ENCODE peak calls at places on chromosomes 7 and 10, in eight cellular contexts. Q is spleen, W is mesothelial cell of epicardium, T is suprapubic skin, F is dorsolateral prefrontal cortex, U is GM10248, N is RWPE1, V is K562. C is an unnamed sample.

GRCh38 chr10:5710854-5711253 is 26.2 kb downstream of the TASOR2 start:
- DNase-seq in Q (no peak), W (no peak), T (no peak), F (no peak), U (no peak), N (no peak), V (no peak), C (no peak)

GRCh38 chr7:47495269-47495875 is 86.5 kb downstream of the TNS3 start:
- DNase-seq in Q (no peak), W (no peak), T (no peak), F (no peak), U (no peak), N (no peak), V (no peak), C (no peak)

GRCh38 chr7:38178695-38179344 is 775 bp downstream of the STARD3NL start:
- DNase-seq in Q (no peak), W (no peak), T (no peak), F (no peak), U (peak), N (no peak), V (no peak), C (peak)

GRCh38 chr10:11687779-11688447 is 54.3 kb upstream of the ECHDC3 start:
- DNase-seq in Q (no peak), W (no peak), T (no peak), F (no peak), U (no peak), N (peak), V (no peak), C (no peak)

GRCh38 chr7:107946881-107947280 is 55.9 kb downstream of the DLD start:
- DNase-seq in Q (no peak), W (no peak), T (no peak), F (no peak), U (no peak), N (no peak), V (no peak), C (no peak)

GRCh38 chr7:24502135-24502488 is 71.1 kb upstream of the PALS2 start:
- DNase-seq in Q (no peak), W (no peak), T (no peak), F (no peak), U (no peak), N (no peak), V (no peak), C (no peak)

GRCh38 chr7:30348083-30348560 is 63.7 kb downstream of the ZNRF2 start:
- DNase-seq in Q (no peak), W (no peak), T (no peak), F (no peak), U (peak), N (peak), V (peak), C (peak)

GRCh38 chr10:68047088-68047487 is 28.0 kb downstream of the HERC4 start:
- DNase-seq in Q (no peak), W (no peak), T (no peak), F (no peak), U (no peak), N (no peak), V (no peak), C (no peak)

GRCh38 chr10:132045324-132045723 is 20.4 kb upstream of the JAKMIP3 start:
- DNase-seq in Q (no peak), W (no peak), T (no peak), F (no peak), U (no peak), N (no peak), V (no peak), C (no peak)

GRCh38 chr10:72353963-72354355 is 760 bp downstream of the DNAJB12 start:
- DNase-seq in Q (peak), W (no peak), T (no peak), F (peak), U (no peak), N (no peak), V (peak), C (no peak)

GRCh38 chr7:45033261-45033930 is 33.4 kb downstream of the CCM2 start:
- DNase-seq in Q (no peak), W (no peak), T (no peak), F (no peak), U (no peak), N (peak), V (no peak), C (no peak)

GRCh38 chr10:74738985-74739567 is 87.3 kb upstream of the KAT6B start:
- DNase-seq in Q (no peak), W (no peak), T (no peak), F (no peak), U (peak), N (no peak), V (peak), C (peak)

GRCh38 chr10:17335065-17335464 is 107.0 kb downstream of the VIM start:
- DNase-seq in Q (no peak), W (no peak), T (no peak), F (no peak), U (no peak), N (peak), V (no peak), C (no peak)

GRCh38 chr7:22589641-22590141 is 89.7 kb upstream of the STEAP1B start:
- DNase-seq in Q (no peak), W (no peak), T (no peak), F (no peak), U (no peak), N (no peak), V (no peak), C (no peak)

GRCh38 chr10:77291596-77292505 is 345.8 kb downstream of the KCNMA1 start:
- DNase-seq in Q (no peak), W (no peak), T (no peak), F (no peak), U (no peak), N (no peak), V (no peak), C (no peak)

GRCh38 chr10:47081264-47081663 is 170.0 kb downstream of the PTPN20 start:
- DNase-seq in Q (no peak), W (no peak), T (peak), F (no peak), U (no peak), N (no peak), V (no peak), C (no peak)

GRCh38 chr10:104688251-104688650 is 47.2 kb downstream of the SORCS3 start:
- DNase-seq in Q (no peak), W (no peak), T (no peak), F (peak), U (no peak), N (no peak), V (no peak), C (no peak)

GRCh38 chr10:113689574-113689973 is 9.9 kb downstream of the CASP7 start:
- DNase-seq in Q (no peak), W (no peak), T (no peak), F (no peak), U (no peak), N (no peak), V (no peak), C (no peak)

GRCh38 chr7:158247758-158248487 is 339.7 kb downstream of the PTPRN2 start:
- DNase-seq in Q (peak), W (no peak), T (no peak), F (no peak), U (no peak), N (no peak), V (no peak), C (no peak)

GRCh38 chr7:128268233-128268632 is 27.2 kb downstream of the LEP start:
- DNase-seq in Q (no peak), W (no peak), T (no peak), F (no peak), U (no peak), N (no peak), V (no peak), C (no peak)

GRCh38 chr7:128271471-128272454 is 30.7 kb downstream of the LEP start:
- DNase-seq in Q (no peak), W (no peak), T (no peak), F (no peak), U (no peak), N (no peak), V (no peak), C (no peak)

GRCh38 chr7:128274246-128274889 is 33.3 kb downstream of the LEP start:
- DNase-seq in Q (no peak), W (no peak), T (no peak), F (no peak), U (no peak), N (no peak), V (no peak), C (no peak)

GRCh38 chr7:128266891-128267839 is 26.1 kb downstream of the LEP start:
- DNase-seq in Q (no peak), W (peak), T (no peak), F (peak), U (no peak), N (peak), V (peak), C (no peak)

DNA sequence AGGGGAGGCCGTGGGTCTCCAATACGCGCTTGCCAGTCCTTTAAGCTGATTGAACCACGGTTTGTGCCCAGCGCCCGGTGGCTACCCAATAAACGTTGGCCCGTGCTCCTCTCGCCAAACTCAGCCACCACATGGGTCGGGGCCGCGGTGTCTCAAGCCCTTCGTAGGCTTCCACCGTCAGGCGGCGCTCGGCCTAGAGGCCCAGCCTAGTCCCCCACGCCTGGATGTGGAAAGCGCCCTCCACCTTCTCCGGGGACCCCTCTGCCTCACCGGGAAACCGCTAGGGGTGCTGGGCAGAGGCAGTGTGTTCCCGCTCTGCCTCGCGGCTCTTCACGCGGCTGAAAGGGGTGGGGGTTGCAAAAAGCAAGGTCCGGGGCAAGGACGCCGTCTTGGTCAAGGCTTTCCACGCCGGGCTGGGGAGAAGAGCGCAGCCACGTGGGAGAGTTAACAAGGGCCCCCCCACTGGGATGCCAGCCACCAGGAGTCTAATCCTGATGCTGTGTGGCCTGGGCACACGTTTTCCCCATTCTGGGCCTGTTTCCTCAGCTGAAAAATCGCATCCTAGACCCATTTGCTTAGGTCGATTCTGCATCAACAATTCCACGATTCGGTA is 29.8 kb downstream of the LEP start:
- DNase-seq in Q (no peak), W (no peak), T (no peak), F (no peak), U (no peak), N (no peak), V (no peak), C (no peak)
- TF ChIP-seq CTCF in Q (no peak), W (no peak), T (no peak), F (no peak), U (no peak), N (no peak), V (peak), C (no peak)

DNA sequence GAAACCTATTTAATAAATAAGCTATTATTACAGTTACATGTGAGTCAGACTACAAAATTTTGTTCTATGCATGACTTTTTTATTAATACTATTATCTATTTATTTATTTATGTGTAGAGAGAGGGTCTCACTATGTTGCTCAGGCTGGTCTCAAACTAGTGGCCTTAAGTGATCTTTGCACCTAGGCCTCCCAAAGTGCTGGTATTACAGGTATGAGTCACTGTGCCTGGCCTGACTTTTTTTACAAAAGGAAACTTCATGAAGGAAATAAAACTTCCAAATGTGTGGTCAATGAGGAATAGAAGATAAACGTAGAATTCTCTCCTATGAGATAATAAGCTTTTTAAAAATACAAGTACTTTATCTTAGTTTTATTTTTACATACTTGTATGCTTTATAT is 19.0 kb downstream of the COL28A1 start:
- DNase-seq in Q (no peak), W (no peak), T (no peak), F (no peak), U (no peak), N (no peak), V (no peak), C (no peak)
- TF ChIP-seq CTCF in Q (no peak), W (no peak), T (no peak), F (no peak), U (no peak), N (no peak), V (no peak), C (no peak)

DNA sequence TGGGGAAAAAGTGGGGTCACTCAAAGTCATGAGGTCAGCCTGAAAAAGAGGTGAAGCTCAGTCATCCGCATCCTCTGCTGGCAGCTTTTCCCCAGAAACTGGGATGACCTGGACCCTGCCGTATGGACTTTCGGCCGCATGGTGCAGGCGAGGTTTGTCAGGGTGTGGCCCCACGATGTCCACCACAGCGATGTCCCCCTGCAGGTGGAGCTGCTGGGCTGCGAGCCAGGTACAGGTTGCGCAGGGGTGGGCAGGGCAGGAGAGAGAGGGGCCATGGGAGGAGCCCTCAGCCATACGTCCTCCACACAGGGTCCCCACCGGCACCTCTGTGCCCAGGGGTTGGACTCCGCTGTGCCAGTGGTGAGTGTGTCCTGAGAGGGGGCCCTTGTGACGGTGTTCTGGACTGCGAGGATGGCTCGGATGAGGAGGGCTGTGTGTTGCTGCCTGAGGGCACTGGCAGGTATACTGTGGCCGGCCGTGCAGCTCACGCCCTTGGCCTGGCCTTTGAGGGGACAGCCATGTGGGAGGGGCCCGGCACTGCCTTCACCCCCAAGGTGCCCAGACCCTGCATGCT is 23.0 kb upstream of the ZNF467 start:
- DNase-seq in Q (no peak), W (no peak), T (no peak), F (no peak), U (no peak), N (no peak), V (no peak), C (no peak)
- TF ChIP-seq CTCF in Q (no peak), W (no peak), T (no peak), F (no peak), U (no peak), N (no peak), V (no peak), C (no peak)

DNA sequence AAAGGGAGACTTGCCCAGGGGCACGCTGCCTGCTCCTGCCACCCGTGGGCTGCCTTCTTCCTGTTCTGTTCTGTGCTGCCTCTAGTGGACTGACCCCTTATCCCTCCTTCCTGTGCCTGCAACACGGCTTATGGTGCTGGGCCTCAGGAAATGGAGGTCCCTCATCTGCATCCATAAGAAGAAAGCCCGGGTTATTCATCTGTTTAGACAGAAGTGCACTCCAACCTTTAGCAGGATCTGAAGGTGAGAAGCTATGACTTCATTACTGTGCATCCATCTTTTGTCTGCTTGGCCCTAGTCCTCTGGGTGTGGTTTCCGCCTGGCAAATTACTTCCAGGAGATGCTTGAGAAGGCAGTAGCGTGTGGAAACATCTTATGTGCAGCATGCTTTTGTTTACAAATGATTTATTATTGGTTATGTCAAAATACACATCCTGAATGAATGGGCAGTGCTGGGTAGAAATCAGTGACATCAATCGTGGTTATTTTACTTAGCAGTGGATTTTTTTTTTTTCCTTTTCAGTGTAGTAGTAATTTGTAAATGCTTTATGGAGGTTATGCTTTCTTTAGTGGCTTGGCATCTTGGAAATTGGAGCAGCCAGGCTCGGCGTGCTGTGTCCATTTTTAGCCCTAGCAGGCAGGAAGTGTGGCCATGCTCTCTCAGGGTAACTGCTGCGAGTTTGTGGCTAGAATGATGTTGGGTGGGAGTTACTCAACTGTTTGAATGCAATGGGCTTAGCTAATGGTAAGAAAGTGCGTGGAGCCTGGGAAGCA is 12.7 kb downstream of the PTPRE start:
- DNase-seq in Q (no peak), W (no peak), T (no peak), F (no peak), U (no peak), N (peak), V (no peak), C (no peak)
- TF ChIP-seq CTCF in Q (no peak), W (no peak), T (peak), F (peak), U (no peak), N (no peak), V (no peak), C (peak)

GRCh38 chr7:106064836-106065559 is 47.1 kb downstream of the SYPL1 start:
- DNase-seq in Q (peak), W (no peak), T (peak), F (peak), U (no peak), N (peak), V (peak), C (no peak)
- TF ChIP-seq CTCF in Q (no peak), W (no peak), T (no peak), F (no peak), U (no peak), N (no peak), V (no peak), C (no peak)

DNA sequence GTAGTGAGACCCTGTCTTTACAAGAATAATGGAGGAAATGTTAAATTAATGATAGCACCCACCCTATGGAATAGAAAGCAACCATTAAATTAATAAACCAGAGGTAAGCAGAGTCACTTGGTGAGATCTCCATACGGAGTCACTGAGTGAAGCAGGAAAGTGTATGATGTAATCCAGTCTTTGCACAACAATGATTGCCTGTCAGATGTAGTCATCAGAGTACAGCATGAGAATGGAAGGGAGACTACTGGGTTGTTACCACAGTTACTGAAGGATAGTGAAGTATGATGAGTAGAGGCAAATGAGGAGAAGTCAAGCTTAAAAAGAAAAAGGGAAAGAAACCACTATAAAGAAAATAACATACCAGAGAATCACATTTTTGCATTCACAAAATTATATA is 371.9 kb upstream of the SHH start:
- DNase-seq in Q (no peak), W (no peak), T (no peak), F (no peak), U (no peak), N (no peak), V (no peak), C (no peak)
- TF ChIP-seq CTCF in Q (no peak), W (no peak), T (no peak), F (no peak), U (no peak), N (no peak), V (no peak), C (no peak)

C was measured in GM13977.